ENCODE peak calls at places on chromosomes 6 and 20, in four cellular contexts. N, E, R and O are unnamed samples.
A peak's percentile ranks its signal among the peaks of the same experiment; 100 is the strongest.

GRCh38 chr6:118551063-118551672 is 3.1 kb downstream of the PLN start:
- DNase-seq in N (no peak), R (peak; percentile 72), E (no peak), O (no peak)

GRCh38 chr20:64039293-64040160 is 3.5 kb downstream of the C20orf204 start:
- DNase-seq in E (no peak), R (no peak), N (no peak), O (no peak)

GRCh38 chr6:76682842-76683241 is 610.4 kb upstream of the IMPG1 start:
- DNase-seq in R (no peak), E (no peak), N (no peak), O (no peak)

GRCh38 chr6:549901-550300 is 107.0 kb downstream of the HUS1B start:
- DNase-seq in R (no peak), E (no peak), N (no peak), O (no peak)

GRCh38 chr6:127891731-127892326 is 9.0 kb downstream of the THEMIS start:
- DNase-seq in N (no peak), E (no peak), R (no peak), O (no peak)

GRCh38 chr6:109526905-109527628 is 44.0 kb upstream of the ZBTB24 start:
- DNase-seq in R (peak; percentile 45), N (no peak), E (no peak), O (no peak)

GRCh38 chr6:26521485-26522391 is 16.4 kb upstream of the HMGN4 start:
- DNase-seq in N (peak; percentile 96), E (peak; percentile 54), R (peak; percentile 63), O (peak; percentile 37)

GRCh38 chr20:35254448-35254999 is 23.4 kb downstream of the MMP24OS start:
- DNase-seq in N (no peak), E (no peak), R (no peak), O (no peak)

GRCh38 chr6:55405474-55406220 is 78.4 kb downstream of the GFRAL start:
- DNase-seq in E (no peak), N (no peak), R (no peak), O (no peak)

GRCh38 chr6:82348130-82348529 is 15.5 kb upstream of the TPBG start:
- DNase-seq in N (no peak), R (no peak), E (no peak), O (no peak)

GRCh38 chr20:3560578-3560977 is 89.8 kb downstream of the ATRN start:
- DNase-seq in E (no peak), N (no peak), R (no peak), O (no peak)

GRCh38 chr6:37233541-37233940 is 24.0 kb upstream of the TBC1D22B start:
- DNase-seq in R (no peak), N (no peak), E (no peak), O (no peak)

GRCh38 chr20:59827138-59828056 is 106.0 kb downstream of the SYCP2 start:
- DNase-seq in R (no peak), N (no peak), E (no peak), O (no peak)

GRCh38 chr20:21505810-21506530 is 7.9 kb downstream of the NKX2-2 start:
- DNase-seq in N (peak; percentile 92), E (no peak), R (peak; percentile 15), O (no peak)

GRCh38 chr6:102402635-102403329 is 1009.3 kb downstream of the GRIK2 start:
- DNase-seq in E (no peak), R (no peak), N (no peak), O (no peak)

GRCh38 chr6:157036245-157036681 is 259.1 kb downstream of the ARID1B start:
- DNase-seq in N (no peak), R (peak; percentile 43), E (no peak), O (no peak)

GRCh38 chr20:51800769-51801219 is 1.5 kb downstream of the SALL4 start:
- DNase-seq in N (no peak), R (no peak), E (no peak), O (peak; percentile 41)

GRCh38 chr6:10725046-10725445 is 2.2 kb downstream of the TMEM14C start:
- DNase-seq in E (no peak), R (no peak), N (no peak), O (no peak)

GRCh38 chr6:169240591-169241390 is 12.9 kb downstream of the THBS2 start:
- DNase-seq in R (no peak), E (peak; percentile 15), N (no peak), O (no peak)

GRCh38 chr6:117547688-117548621 is 54.4 kb downstream of the GOPC start:
- DNase-seq in E (no peak), N (peak; percentile 76), R (peak; percentile 58), O (no peak)

GRCh38 chr20:46438156-46438750 is 31.8 kb upstream of the ELMO2 start:
- DNase-seq in N (no peak), R (peak; percentile 3), E (no peak), O (no peak)

GRCh38 chr6:137218473-137218916 is 690 bp downstream of the IFNGR1 start:
- DNase-seq in N (no peak), E (no peak), R (peak; percentile 57), O (no peak)

GRCh38 chr6:74455786-74456185 is 750.1 kb downstream of the COL12A1 start:
- DNase-seq in E (no peak), N (no peak), R (no peak), O (no peak)

GRCh38 chr6:85643530-85644373 is 1.1 kb upstream of the SYNCRIP start:
- DNase-seq in E (peak; percentile 57), R (peak; percentile 92), N (peak; percentile 95), O (peak; percentile 85)

GRCh38 chr6:69343856-69344255 is 453.0 kb downstream of the LMBRD1 start:
- DNase-seq in N (no peak), E (no peak), R (peak; percentile 0), O (no peak)

GRCh38 chr6:155313602-155314091 is 637 bp downstream of the TFB1M start:
- DNase-seq in E (no peak), R (no peak), N (no peak), O (no peak)

GRCh38 chr6:79630883-79631799 is at the start of gene SH3BGRL2:
- DNase-seq in N (peak; percentile 91), E (peak; percentile 34), R (peak; percentile 55), O (peak; percentile 85)

GRCh38 chr6:39280247-39280731 is 33.9 kb downstream of the KCNK17 start:
- DNase-seq in N (no peak), E (no peak), R (no peak), O (no peak)

GRCh38 chr20:39602649-39603048 is 640.5 kb downstream of the DHX35 start:
- DNase-seq in N (no peak), R (no peak), E (no peak), O (no peak)

GRCh38 chr6:137968901-137969300 is 101.8 kb downstream of the TNFAIP3 start:
- DNase-seq in R (no peak), N (no peak), E (no peak), O (no peak)

GRCh38 chr6:47420394-47421371 is 56.9 kb upstream of the CD2AP start:
- DNase-seq in R (peak; percentile 93), E (no peak), N (no peak), O (no peak)

GRCh38 chr20:49916146-49917002 is 1.0 kb upstream of the SPATA2 start:
- DNase-seq in N (no peak), E (no peak), R (peak; percentile 16), O (no peak)

GRCh38 chr6:16064687-16065086 is 64.2 kb upstream of the MYLIP start:
- DNase-seq in N (no peak), E (no peak), R (no peak), O (no peak)

GRCh38 chr20:37081717-37082289 is 14.0 kb downstream of the RBL1 start:
- DNase-seq in N (no peak), E (no peak), R (no peak), O (no peak)

GRCh38 chr20:24448170-24448569 is 21.3 kb upstream of the SYNDIG1 start:
- DNase-seq in E (no peak), N (no peak), R (no peak), O (no peak)

GRCh38 chr6:127341471-127342202 is 1.8 kb downstream of the ECHDC1 start:
- DNase-seq in R (no peak), E (no peak), N (no peak), O (no peak)

GRCh38 chr6:110769923-110770322 is 45.3 kb downstream of the CDK19 start:
- DNase-seq in N (no peak), E (no peak), R (no peak), O (no peak)

GRCh38 chr20:4112490-4113420 is 97.4 kb upstream of the RNF24 start:
- DNase-seq in R (peak; percentile 63), E (no peak), N (no peak), O (no peak)

GRCh38 chr6:82237013-82237412 is 10.5 kb downstream of the IBTK start:
- DNase-seq in E (no peak), N (no peak), R (no peak), O (no peak)

GRCh38 chr6:15714658-15715057 is 51.8 kb upstream of the DTNBP1 start:
- DNase-seq in E (no peak), N (no peak), R (no peak), O (no peak)

DNA sequence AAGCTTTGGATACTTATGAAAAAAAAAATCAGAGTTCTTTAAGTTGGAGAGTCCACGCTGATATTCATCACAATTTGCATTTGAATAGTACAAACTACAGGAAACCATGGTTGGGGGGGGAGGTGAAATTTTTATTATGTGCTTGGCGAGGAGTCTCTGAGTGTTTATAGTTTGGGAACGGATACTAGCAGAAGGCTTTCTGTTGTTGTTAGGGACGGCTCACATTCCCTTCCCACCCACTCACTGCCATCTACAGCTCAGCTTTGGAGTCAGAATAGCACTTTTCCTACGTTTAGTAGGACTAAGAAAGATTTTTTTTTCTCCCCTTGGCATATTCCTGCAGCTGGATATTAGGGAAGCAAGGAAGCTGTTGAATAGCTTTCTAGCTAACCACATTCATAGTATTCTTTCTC is 235.0 kb upstream of the ZNF217 start:
- DNase-seq in E (no peak), N (no peak), R (peak; percentile 91), O (no peak)
- TF ChIP-seq CTCF in E (no peak), N (no peak), R (no peak), O (no peak)

GRCh38 chr6:34589633-34590139 is 33.6 kb upstream of the SPDEF start:
- DNase-seq in R (no peak), E (no peak), N (no peak), O (no peak)
- TF ChIP-seq CTCF in R (no peak), E (no peak), N (no peak), O (no peak)

DNA sequence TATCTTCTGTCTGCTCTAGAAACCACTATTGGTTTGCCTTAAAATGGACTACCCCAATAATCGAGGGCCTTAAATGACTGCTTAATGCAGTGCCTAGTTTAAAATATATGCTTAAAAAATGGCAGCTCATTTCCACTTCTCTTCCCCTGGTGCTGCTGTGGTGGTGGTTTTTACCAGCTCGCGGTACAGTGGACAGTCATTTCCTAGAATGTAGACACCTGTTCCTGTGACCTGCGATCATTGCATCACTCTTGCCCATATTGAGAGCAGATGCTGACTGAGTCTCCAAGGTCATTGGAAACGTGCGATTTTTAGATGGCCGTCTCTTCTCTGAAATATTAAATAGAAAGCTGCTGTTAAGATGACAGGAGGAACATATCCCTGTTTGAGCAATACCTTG is 164.1 kb downstream of the UTRN start:
- DNase-seq in R (no peak), E (no peak), N (no peak), O (no peak)
- TF ChIP-seq CTCF in R (no peak), E (no peak), N (no peak), O (no peak)

DNA sequence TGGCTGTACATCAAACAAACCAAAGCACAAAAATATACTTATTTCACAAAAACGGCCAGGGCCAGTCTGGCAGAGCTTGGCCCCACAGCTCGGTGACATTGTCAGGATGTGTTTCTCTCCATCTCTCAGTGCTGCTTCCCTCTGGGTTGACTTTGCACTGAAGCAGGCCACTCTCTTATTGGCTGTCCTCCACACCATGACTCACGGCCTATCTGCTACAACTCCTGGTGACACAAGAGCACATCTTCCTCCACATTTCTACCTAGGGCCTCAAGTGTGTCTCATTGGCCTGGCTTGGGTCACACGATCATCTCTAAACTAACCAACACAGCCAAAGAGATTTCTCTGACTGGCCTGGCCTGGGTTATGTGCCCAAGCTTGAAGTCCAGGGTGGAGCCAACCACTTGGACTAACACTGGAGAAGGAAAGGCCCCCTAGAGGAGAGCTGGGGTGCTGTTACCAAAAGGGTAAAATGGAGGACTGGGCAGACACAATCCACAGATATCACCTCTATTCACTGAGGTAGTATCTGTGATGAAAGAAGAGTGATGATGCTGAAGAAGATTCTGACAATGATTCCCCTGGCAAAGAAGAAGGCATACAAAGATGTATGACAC is 159.8 kb upstream of the TSHZ2 start:
- DNase-seq in N (no peak), R (no peak), E (no peak), O (no peak)
- TF ChIP-seq CTCF in N (no peak), R (no peak), E (no peak), O (peak; percentile 15)